ENCODE peak calls at places on chromosomes 13 and 19, in four cellular contexts. X is hepatic stellate cell, R is T-helper 9 cell, C is Right ventricle myocardium superior. B is an unnamed sample.

GRCh38 chr19:50514346-50515167 is 844 bp upstream of the ASPDH start:
- DNase-seq in X (no peak), R (no peak), C (peak), B (no peak)

GRCh38 chr13:28089065-28089464 is 11.3 kb downstream of the FLT3 start:
- DNase-seq in X (no peak), R (no peak), C (no peak), B (no peak)

GRCh38 chr13:67841071-67841470 is 610.9 kb upstream of the PCDH9 start:
- DNase-seq in X (no peak), R (no peak), C (no peak), B (no peak)

GRCh38 chr19:36215276-36216171 is 618 bp downstream of the ZNF146 start:
- DNase-seq in X (peak), R (no peak), C (no peak), B (no peak)

GRCh38 chr19:39195755-39196154 is 1.0 kb upstream of the NCCRP1 start:
- DNase-seq in X (no peak), R (no peak), C (no peak), B (no peak)

GRCh38 chr19:4233282-4233853 is 4.0 kb downstream of the EBI3 start:
- DNase-seq in X (no peak), R (peak), C (peak), B (peak)

GRCh38 chr13:44309771-44310767 is 63.6 kb upstream of the SERP2 start:
- DNase-seq in X (no peak), R (no peak), C (peak), B (no peak)

GRCh38 chr13:77219401-77219800 is 107.5 kb downstream of the MYCBP2 start:
- DNase-seq in X (no peak), R (no peak), C (no peak), B (no peak)

GRCh38 chr19:43622070-43622469 is 2.6 kb upstream of the ZNF428 start:
- DNase-seq in X (no peak), R (no peak), C (no peak), B (no peak)

GRCh38 chr19:46124638-46125115 is at the start of gene IGFL3:
- DNase-seq in X (no peak), R (no peak), C (no peak), B (no peak)

GRCh38 chr19:12987781-12988180 is 7.5 kb upstream of the NFIX start:
- DNase-seq in X (no peak), R (no peak), C (no peak), B (no peak)

GRCh38 chr19:1746401-1747284 is 6.7 kb upstream of the ONECUT3 start:
- DNase-seq in X (peak), R (no peak), C (no peak), B (no peak)

GRCh38 chr19:29454109-29454508 is 71.7 kb upstream of the VSTM2B start:
- DNase-seq in X (no peak), R (no peak), C (no peak), B (no peak)

GRCh38 chr19:4455742-4456565 is 1.6 kb downstream of the UBXN6 start:
- DNase-seq in X (peak), R (no peak), C (peak), B (no peak)

GRCh38 chr13:113971471-113972231 is 2.2 kb downstream of the C13orf46 start:
- DNase-seq in X (no peak), R (no peak), C (peak), B (no peak)

GRCh38 chr19:45779231-45780145 is 2.8 kb downstream of the DMPK start:
- DNase-seq in X (peak), R (peak), C (peak), B (peak)

GRCh38 chr13:67015976-67016600 is 214.0 kb downstream of the PCDH9 start:
- DNase-seq in X (no peak), R (no peak), C (no peak), B (no peak)

GRCh38 chr13:90272356-90272755 is 1075.1 kb upstream of the MIR17HG start:
- DNase-seq in X (no peak), R (no peak), C (no peak), B (no peak)

GRCh38 chr13:71417205-71417604 is 449.8 kb downstream of the DACH1 start:
- DNase-seq in X (no peak), R (no peak), C (no peak), B (no peak)

GRCh38 chr13:30714629-30715028 is 20.7 kb upstream of the ALOX5AP start:
- DNase-seq in X (no peak), R (no peak), C (no peak), B (no peak)

B was measured in CD8-positive, alpha-beta T cell.